ENCODE peak calls at places on chromosomes 7 and 10, in four cellular contexts. One of them, this sample, is unnamed.

GRCh38 chr7:514651-515598 is 4.7 kb downstream of the PDGFA start:
- DNase-seq in thyroid gland: no peak
- DNase-seq in HepG2: no peak
- DNase-seq in psoas muscle: no peak
- DNase-seq in this sample: no peak

GRCh38 chr7:4079366-4079765 is 602.7 kb upstream of the FOXK1 start:
- DNase-seq in thyroid gland: no peak
- DNase-seq in HepG2: no peak
- DNase-seq in psoas muscle: no peak
- DNase-seq in this sample: no peak

GRCh38 chr10:2980791-2981360 is 86.5 kb upstream of the PFKP start:
- DNase-seq in thyroid gland: no peak
- DNase-seq in psoas muscle: no peak
- DNase-seq in HepG2: no peak
- DNase-seq in this sample: no peak

GRCh38 chr10:63722537-63722936 is 201.3 kb downstream of the REEP3 start:
- DNase-seq in psoas muscle: peak
- DNase-seq in HepG2: no peak
- DNase-seq in thyroid gland: peak
- DNase-seq in this sample: no peak

GRCh38 chr7:150515248-150515647 is 576 bp downstream of the GIMAP7 start:
- DNase-seq in HepG2: no peak
- DNase-seq in thyroid gland: no peak
- DNase-seq in psoas muscle: no peak
- DNase-seq in this sample: no peak

GRCh38 chr7:2164156-2164555 is 68.6 kb downstream of the MAD1L1 start:
- DNase-seq in thyroid gland: no peak
- DNase-seq in HepG2: no peak
- DNase-seq in psoas muscle: no peak
- DNase-seq in this sample: no peak

GRCh38 chr10:100745882-100746412 is 565 bp downstream of the PAX2 start:
- DNase-seq in thyroid gland: no peak
- DNase-seq in HepG2: no peak
- DNase-seq in psoas muscle: no peak
- DNase-seq in this sample: no peak

GRCh38 chr7:40822861-40823260 is 688.1 kb downstream of the SUGCT start:
- DNase-seq in thyroid gland: no peak
- DNase-seq in HepG2: no peak
- DNase-seq in psoas muscle: no peak
- DNase-seq in this sample: no peak

GRCh38 chr7:30731619-30732018 is 20.3 kb upstream of the INMT start:
- DNase-seq in HepG2: no peak
- DNase-seq in thyroid gland: no peak
- DNase-seq in psoas muscle: no peak
- DNase-seq in this sample: no peak

GRCh38 chr7:29255839-29256782 is 61.5 kb downstream of the CHN2 start:
- DNase-seq in HepG2: no peak
- DNase-seq in thyroid gland: no peak
- DNase-seq in psoas muscle: no peak
- DNase-seq in this sample: no peak

GRCh38 chr10:9786101-9786500 is 1231.6 kb upstream of the CELF2 start:
- DNase-seq in psoas muscle: no peak
- DNase-seq in HepG2: no peak
- DNase-seq in thyroid gland: no peak
- DNase-seq in this sample: no peak

GRCh38 chr7:5488286-5488878 is 64.7 kb upstream of the TNRC18 start:
- DNase-seq in psoas muscle: no peak
- DNase-seq in thyroid gland: no peak
- DNase-seq in HepG2: no peak
- DNase-seq in this sample: no peak

GRCh38 chr10:43689955-43690771 is 41.5 kb upstream of the ZNF32 start:
- DNase-seq in thyroid gland: peak
- DNase-seq in psoas muscle: peak
- DNase-seq in HepG2: peak
- DNase-seq in this sample: peak

GRCh38 chr10:24528960-24529359 is 194.7 kb downstream of the ARHGAP21 start:
- DNase-seq in thyroid gland: no peak
- DNase-seq in psoas muscle: no peak
- DNase-seq in HepG2: no peak
- DNase-seq in this sample: no peak

GRCh38 chr7:149261321-149261828 is 621 bp upstream of the ZNF783 start:
- DNase-seq in thyroid gland: no peak
- DNase-seq in HepG2: no peak
- DNase-seq in psoas muscle: no peak
- DNase-seq in this sample: no peak

GRCh38 chr7:78130443-78131200 is 332.0 kb downstream of the PHTF2 start:
- DNase-seq in thyroid gland: peak
- DNase-seq in psoas muscle: no peak
- DNase-seq in HepG2: no peak
- DNase-seq in this sample: no peak

GRCh38 chr10:63268139-63268797 is 135.1 kb downstream of the NRBF2 start:
- DNase-seq in HepG2: peak
- DNase-seq in psoas muscle: no peak
- DNase-seq in thyroid gland: no peak
- DNase-seq in this sample: no peak

GRCh38 chr7:142771353-142771723 is 568 bp downstream of the PRSS2 start:
- DNase-seq in HepG2: no peak
- DNase-seq in psoas muscle: no peak
- DNase-seq in thyroid gland: no peak
- DNase-seq in this sample: no peak

GRCh38 chr7:123070702-123071286 is 75.3 kb upstream of the TAS2R16 start:
- DNase-seq in psoas muscle: no peak
- DNase-seq in HepG2: peak
- DNase-seq in thyroid gland: no peak
- DNase-seq in this sample: no peak

GRCh38 chr7:76065016-76065612 is 17.2 kb downstream of the MDH2 start:
- DNase-seq in psoas muscle: no peak
- DNase-seq in HepG2: no peak
- DNase-seq in thyroid gland: no peak
- DNase-seq in this sample: no peak

GRCh38 chr10:76086571-76087260 is 655.3 kb downstream of the LRMDA start:
- DNase-seq in HepG2: peak
- DNase-seq in psoas muscle: peak
- DNase-seq in thyroid gland: no peak
- DNase-seq in this sample: no peak

GRCh38 chr10:73894245-73894971 is 16.5 kb upstream of the PLAU start:
- DNase-seq in thyroid gland: no peak
- DNase-seq in psoas muscle: no peak
- DNase-seq in HepG2: no peak
- DNase-seq in this sample: no peak

GRCh38 chr10:34506773-34507172 is 308.3 kb downstream of the PARD3 start:
- DNase-seq in HepG2: no peak
- DNase-seq in thyroid gland: no peak
- DNase-seq in psoas muscle: no peak
- DNase-seq in this sample: no peak

GRCh38 chr7:132485600-132486594 is 90.4 kb downstream of the PLXNA4 start:
- DNase-seq in thyroid gland: no peak
- DNase-seq in psoas muscle: peak
- DNase-seq in HepG2: no peak
- DNase-seq in this sample: no peak

GRCh38 chr7:82443044-82443800 is at the start of gene CACNA2D1:
- DNase-seq in HepG2: no peak
- DNase-seq in psoas muscle: peak
- DNase-seq in thyroid gland: peak
- DNase-seq in this sample: peak

GRCh38 chr7:22333680-22334141 is 23.2 kb downstream of the RAPGEF5 start:
- DNase-seq in HepG2: no peak
- DNase-seq in thyroid gland: no peak
- DNase-seq in psoas muscle: no peak
- DNase-seq in this sample: no peak

DNA sequence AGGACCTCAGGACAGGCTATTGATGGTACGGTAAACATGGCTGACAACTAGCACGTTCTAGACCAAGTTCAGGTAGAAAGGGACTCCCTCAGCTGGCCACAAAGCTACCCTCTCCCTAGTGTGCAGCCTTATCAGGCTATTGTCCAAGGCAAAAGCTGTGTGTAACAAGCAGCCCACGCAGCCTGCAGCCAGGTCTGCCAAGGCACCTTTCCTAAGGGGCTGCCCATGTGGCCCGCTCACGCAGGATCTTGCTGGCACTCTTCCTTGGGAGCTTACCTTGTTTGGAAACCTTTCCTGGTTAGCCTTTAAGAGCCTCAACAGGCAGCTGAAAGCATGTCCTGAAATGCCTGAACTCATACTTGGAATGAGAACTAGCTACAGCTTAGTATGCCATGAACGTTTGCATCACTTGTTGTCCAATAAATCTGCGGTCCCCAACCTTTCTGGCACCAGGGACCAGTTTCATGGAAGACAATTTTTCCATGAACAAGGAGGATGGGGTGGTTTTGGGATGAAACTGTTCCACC is 51.7 kb downstream of the SYPL1 start:
- DNase-seq in thyroid gland: no peak
- DNase-seq in HepG2: no peak
- DNase-seq in psoas muscle: no peak
- DNase-seq in this sample: no peak
- H3K27ac ChIP-seq in thyroid gland: no peak
- H3K27ac ChIP-seq in HepG2: no peak
- H3K27ac ChIP-seq in psoas muscle: no peak
- H3K27ac ChIP-seq in this sample: peak

GRCh38 chr10:79197558-79197957 is 128.8 kb downstream of the ZMIZ1 start:
- DNase-seq in thyroid gland: no peak
- DNase-seq in psoas muscle: no peak
- DNase-seq in HepG2: no peak
- DNase-seq in this sample: no peak

GRCh38 chr10:79195091-79195923 is 126.5 kb downstream of the ZMIZ1 start:
- DNase-seq in psoas muscle: peak
- DNase-seq in thyroid gland: peak
- DNase-seq in HepG2: peak
- DNase-seq in this sample: peak

GRCh38 chr10:79200346-79200745 is 131.6 kb downstream of the ZMIZ1 start:
- DNase-seq in HepG2: no peak
- DNase-seq in thyroid gland: no peak
- DNase-seq in psoas muscle: no peak
- DNase-seq in this sample: no peak

GRCh38 chr10:79193694-79194382 is 125.1 kb downstream of the ZMIZ1 start:
- DNase-seq in thyroid gland: no peak
- DNase-seq in psoas muscle: no peak
- DNase-seq in HepG2: no peak
- DNase-seq in this sample: no peak

DNA sequence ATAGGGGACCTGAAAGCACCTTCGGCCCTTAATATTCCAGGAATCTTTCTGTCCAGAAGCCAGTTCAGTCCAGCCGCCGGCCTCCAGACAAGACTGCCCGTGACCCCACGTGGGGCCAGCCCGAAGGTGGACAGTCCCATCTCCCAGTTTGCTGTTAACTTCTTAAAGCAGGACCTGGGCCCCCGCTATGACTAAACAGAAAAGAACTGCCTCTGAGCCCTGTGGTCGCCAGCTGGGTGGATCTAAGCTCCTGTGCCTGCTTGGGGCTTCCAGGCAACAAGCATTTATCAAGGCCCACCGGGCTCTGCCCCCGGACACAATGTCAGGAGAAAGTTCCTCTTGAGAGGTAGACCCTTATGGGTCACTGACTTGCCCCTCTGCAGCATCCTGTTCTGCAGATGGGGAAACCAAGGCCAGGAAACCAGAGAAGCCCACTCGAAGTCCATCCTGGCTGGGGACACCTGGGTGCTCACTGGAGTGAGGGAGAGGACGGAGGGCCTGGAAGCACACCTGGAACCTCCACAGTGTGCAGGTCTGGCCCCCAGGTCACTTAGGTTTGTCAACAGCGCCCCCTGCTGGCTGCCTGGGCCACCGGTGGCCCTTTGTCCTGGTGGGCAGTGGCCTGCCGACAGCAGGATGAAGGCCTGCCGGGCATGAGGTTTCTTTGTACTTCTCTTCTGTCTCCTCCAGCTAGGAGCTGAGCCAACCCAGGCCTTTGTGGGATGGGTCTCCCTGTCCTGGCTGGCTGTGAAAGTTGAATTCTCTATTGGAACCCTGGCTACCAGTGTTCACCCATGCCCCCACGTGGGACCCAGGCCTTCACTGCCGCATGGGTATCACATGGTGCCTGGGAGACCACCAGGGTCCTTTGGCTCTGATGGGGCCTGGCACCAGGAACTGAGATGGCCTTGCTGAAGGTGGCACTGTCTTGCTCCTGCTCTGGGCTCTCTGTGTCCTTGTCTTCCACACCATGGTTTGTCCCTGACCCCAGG is 128.0 kb downstream of the ZMIZ1 start:
- DNase-seq in HepG2: peak
- DNase-seq in thyroid gland: peak
- DNase-seq in psoas muscle: peak
- DNase-seq in this sample: peak
- H3K27ac ChIP-seq in HepG2: no peak
- H3K27ac ChIP-seq in thyroid gland: peak
- H3K27ac ChIP-seq in psoas muscle: no peak
- H3K27ac ChIP-seq in this sample: no peak

GRCh38 chr7:139697031-139697430 is 80.8 kb downstream of the HIPK2 start:
- DNase-seq in psoas muscle: no peak
- DNase-seq in HepG2: no peak
- DNase-seq in thyroid gland: no peak
- DNase-seq in this sample: no peak

GRCh38 chr7:139694389-139694676 is 83.5 kb downstream of the HIPK2 start:
- DNase-seq in HepG2: no peak
- DNase-seq in psoas muscle: no peak
- DNase-seq in thyroid gland: no peak
- DNase-seq in this sample: no peak

GRCh38 chr7:139696547-139696946 is 81.3 kb downstream of the HIPK2 start:
- DNase-seq in HepG2: no peak
- DNase-seq in thyroid gland: no peak
- DNase-seq in psoas muscle: no peak
- DNase-seq in this sample: no peak

GRCh38 chr7:139693651-139694388 is 84.0 kb downstream of the HIPK2 start:
- DNase-seq in thyroid gland: no peak
- DNase-seq in HepG2: no peak
- DNase-seq in psoas muscle: no peak
- DNase-seq in this sample: no peak

GRCh38 chr7:139695616-139696015 is 82.2 kb downstream of the HIPK2 start:
- DNase-seq in psoas muscle: no peak
- DNase-seq in HepG2: no peak
- DNase-seq in thyroid gland: no peak
- DNase-seq in this sample: no peak
- H3K27ac ChIP-seq in psoas muscle: no peak
- H3K27ac ChIP-seq in HepG2: no peak
- H3K27ac ChIP-seq in thyroid gland: no peak
- H3K27ac ChIP-seq in this sample: peak

GRCh38 chr10:120048358-120048757 is 155.8 kb downstream of the SEC23IP start:
- DNase-seq in thyroid gland: no peak
- DNase-seq in HepG2: no peak
- DNase-seq in psoas muscle: no peak
- DNase-seq in this sample: no peak

GRCh38 chr10:120052964-120053363 is 160.4 kb downstream of the SEC23IP start:
- DNase-seq in thyroid gland: no peak
- DNase-seq in psoas muscle: no peak
- DNase-seq in HepG2: no peak
- DNase-seq in this sample: no peak
- H3K27ac ChIP-seq in thyroid gland: no peak
- H3K27ac ChIP-seq in psoas muscle: no peak
- H3K27ac ChIP-seq in HepG2: no peak
- H3K27ac ChIP-seq in this sample: no peak

GRCh38 chr10:109987413-109987812 is 20.4 kb upstream of the ADD3 start:
- DNase-seq in psoas muscle: no peak
- DNase-seq in thyroid gland: no peak
- DNase-seq in HepG2: peak
- DNase-seq in this sample: no peak
- H3K27ac ChIP-seq in psoas muscle: no peak
- H3K27ac ChIP-seq in thyroid gland: no peak
- H3K27ac ChIP-seq in HepG2: no peak
- H3K27ac ChIP-seq in this sample: no peak

This sample was measured in substantia nigra.